ENCODE peak calls at places on chromosomes 3 and 15, in nine cellular contexts. One of them, this sample, is unnamed.

GRCh38 chr3:131386429-131386926 is 4.9 kb downstream of the NUDT16 start:
- DNase-seq in uterus: no peak
- DNase-seq in tibial artery: peak
- DNase-seq in kidney: peak
- DNase-seq in AG09319: no peak
- DNase-seq in RWPE1: no peak
- DNase-seq in neural progenitor cell: no peak
- DNase-seq in MCF 10A: no peak
- DNase-seq in hepatocyte: peak
- DNase-seq in this sample: no peak

GRCh38 chr3:27532931-27533607 is 48.9 kb upstream of the SLC4A7 start:
- DNase-seq in uterus: no peak
- DNase-seq in tibial artery: no peak
- DNase-seq in kidney: no peak
- DNase-seq in AG09319: no peak
- DNase-seq in RWPE1: peak
- DNase-seq in neural progenitor cell: peak
- DNase-seq in MCF 10A: no peak
- DNase-seq in hepatocyte: no peak
- DNase-seq in this sample: no peak

GRCh38 chr3:4507010-4507596 is 14.0 kb downstream of the ITPR1 start:
- DNase-seq in uterus: no peak
- DNase-seq in tibial artery: no peak
- DNase-seq in kidney: no peak
- DNase-seq in AG09319: no peak
- DNase-seq in RWPE1: no peak
- DNase-seq in neural progenitor cell: no peak
- DNase-seq in MCF 10A: no peak
- DNase-seq in hepatocyte: no peak
- DNase-seq in this sample: no peak

GRCh38 chr3:80696280-80696679 is 928.5 kb upstream of the ROBO1 start:
- DNase-seq in uterus: no peak
- DNase-seq in tibial artery: no peak
- DNase-seq in kidney: no peak
- DNase-seq in AG09319: no peak
- DNase-seq in RWPE1: peak
- DNase-seq in neural progenitor cell: no peak
- DNase-seq in MCF 10A: peak
- DNase-seq in hepatocyte: peak
- DNase-seq in this sample: no peak

GRCh38 chr3:44712455-44713075 is at the start of gene ZNF502:
- DNase-seq in uterus: peak
- DNase-seq in tibial artery: peak
- DNase-seq in kidney: peak
- DNase-seq in AG09319: peak
- DNase-seq in RWPE1: peak
- DNase-seq in neural progenitor cell: peak
- DNase-seq in MCF 10A: peak
- DNase-seq in hepatocyte: peak
- DNase-seq in this sample: no peak

GRCh38 chr15:51736646-51737537 is 563 bp downstream of the LYSMD2 start:
- DNase-seq in uterus: peak
- DNase-seq in tibial artery: peak
- DNase-seq in kidney: peak
- DNase-seq in AG09319: no peak
- DNase-seq in RWPE1: peak
- DNase-seq in neural progenitor cell: peak
- DNase-seq in MCF 10A: peak
- DNase-seq in hepatocyte: peak
- DNase-seq in this sample: peak

GRCh38 chr3:149894211-149894610 is 76.5 kb downstream of the PFN2 start:
- DNase-seq in uterus: no peak
- DNase-seq in tibial artery: no peak
- DNase-seq in kidney: no peak
- DNase-seq in AG09319: no peak
- DNase-seq in RWPE1: no peak
- DNase-seq in neural progenitor cell: no peak
- DNase-seq in MCF 10A: no peak
- DNase-seq in hepatocyte: no peak
- DNase-seq in this sample: no peak

GRCh38 chr3:158369279-158369678 is 201.7 kb upstream of the MLF1 start:
- DNase-seq in uterus: no peak
- DNase-seq in tibial artery: no peak
- DNase-seq in kidney: no peak
- DNase-seq in AG09319: no peak
- DNase-seq in RWPE1: no peak
- DNase-seq in neural progenitor cell: no peak
- DNase-seq in MCF 10A: no peak
- DNase-seq in hepatocyte: no peak
- DNase-seq in this sample: no peak

GRCh38 chr3:9111349-9112265 is 137.8 kb downstream of the SRGAP3 start:
- DNase-seq in uterus: peak
- DNase-seq in tibial artery: peak
- DNase-seq in kidney: no peak
- DNase-seq in AG09319: no peak
- DNase-seq in RWPE1: no peak
- DNase-seq in neural progenitor cell: no peak
- DNase-seq in MCF 10A: no peak
- DNase-seq in hepatocyte: no peak
- DNase-seq in this sample: no peak

GRCh38 chr15:71564217-71564616 is 246.1 kb upstream of the NR2E3 start:
- DNase-seq in uterus: no peak
- DNase-seq in tibial artery: no peak
- DNase-seq in kidney: no peak
- DNase-seq in AG09319: no peak
- DNase-seq in RWPE1: no peak
- DNase-seq in neural progenitor cell: no peak
- DNase-seq in MCF 10A: no peak
- DNase-seq in hepatocyte: no peak
- DNase-seq in this sample: no peak

GRCh38 chr15:76071816-76072215 is 12.0 kb downstream of the TMEM266 start:
- DNase-seq in uterus: no peak
- DNase-seq in tibial artery: no peak
- DNase-seq in kidney: no peak
- DNase-seq in AG09319: no peak
- DNase-seq in RWPE1: no peak
- DNase-seq in neural progenitor cell: no peak
- DNase-seq in MCF 10A: no peak
- DNase-seq in hepatocyte: peak
- DNase-seq in this sample: no peak

GRCh38 chr3:18670755-18671154 is 245.6 kb upstream of the SATB1 start:
- DNase-seq in uterus: no peak
- DNase-seq in tibial artery: no peak
- DNase-seq in kidney: no peak
- DNase-seq in AG09319: no peak
- DNase-seq in RWPE1: no peak
- DNase-seq in neural progenitor cell: no peak
- DNase-seq in MCF 10A: no peak
- DNase-seq in hepatocyte: no peak
- DNase-seq in this sample: no peak

GRCh38 chr15:84962975-84963374 is 18.7 kb upstream of the PDE8A start:
- DNase-seq in uterus: no peak
- DNase-seq in tibial artery: no peak
- DNase-seq in kidney: no peak
- DNase-seq in AG09319: no peak
- DNase-seq in RWPE1: no peak
- DNase-seq in neural progenitor cell: no peak
- DNase-seq in MCF 10A: no peak
- DNase-seq in hepatocyte: no peak
- DNase-seq in this sample: no peak

GRCh38 chr15:98743177-98743576 is 94.8 kb downstream of the IGF1R start:
- DNase-seq in uterus: no peak
- DNase-seq in tibial artery: no peak
- DNase-seq in kidney: no peak
- DNase-seq in AG09319: no peak
- DNase-seq in RWPE1: no peak
- DNase-seq in neural progenitor cell: no peak
- DNase-seq in MCF 10A: peak
- DNase-seq in hepatocyte: no peak
- DNase-seq in this sample: no peak

GRCh38 chr15:65806387-65806786 is 14.3 kb upstream of the DENND4A start:
- DNase-seq in uterus: no peak
- DNase-seq in tibial artery: no peak
- DNase-seq in kidney: no peak
- DNase-seq in AG09319: no peak
- DNase-seq in RWPE1: no peak
- DNase-seq in neural progenitor cell: no peak
- DNase-seq in MCF 10A: no peak
- DNase-seq in hepatocyte: no peak
- DNase-seq in this sample: no peak

GRCh38 chr3:190051643-190052042 is 69.1 kb downstream of the P3H2 start:
- DNase-seq in uterus: no peak
- DNase-seq in tibial artery: no peak
- DNase-seq in kidney: no peak
- DNase-seq in AG09319: no peak
- DNase-seq in RWPE1: no peak
- DNase-seq in neural progenitor cell: peak
- DNase-seq in MCF 10A: no peak
- DNase-seq in hepatocyte: no peak
- DNase-seq in this sample: no peak

GRCh38 chr3:53230041-53230621 is 25.7 kb downstream of the TKT start:
- DNase-seq in uterus: no peak
- DNase-seq in tibial artery: no peak
- DNase-seq in kidney: no peak
- DNase-seq in AG09319: no peak
- DNase-seq in RWPE1: no peak
- DNase-seq in neural progenitor cell: no peak
- DNase-seq in MCF 10A: no peak
- DNase-seq in hepatocyte: no peak
- DNase-seq in this sample: no peak
- TF ChIP-seq CTCF in uterus: no peak
- TF ChIP-seq CTCF in tibial artery: no peak
- TF ChIP-seq CTCF in kidney: no peak
- TF ChIP-seq CTCF in AG09319: no peak
- TF ChIP-seq CTCF in RWPE1: no peak
- TF ChIP-seq CTCF in neural progenitor cell: peak
- TF ChIP-seq CTCF in MCF 10A: no peak
- TF ChIP-seq CTCF in hepatocyte: no peak
- TF ChIP-seq CTCF in this sample: peak

GRCh38 chr3:11717768-11718581 is 74.3 kb upstream of the VGLL4 start:
- DNase-seq in uterus: no peak
- DNase-seq in tibial artery: no peak
- DNase-seq in kidney: no peak
- DNase-seq in AG09319: no peak
- DNase-seq in RWPE1: peak
- DNase-seq in neural progenitor cell: peak
- DNase-seq in MCF 10A: peak
- DNase-seq in hepatocyte: peak
- DNase-seq in this sample: no peak

GRCh38 chr3:11718582-11719405 is 75.1 kb upstream of the VGLL4 start:
- DNase-seq in uterus: peak
- DNase-seq in tibial artery: peak
- DNase-seq in kidney: peak
- DNase-seq in AG09319: no peak
- DNase-seq in RWPE1: peak
- DNase-seq in neural progenitor cell: peak
- DNase-seq in MCF 10A: peak
- DNase-seq in hepatocyte: peak
- DNase-seq in this sample: peak

GRCh38 chr3:11721114-11721440 is 77.4 kb upstream of the VGLL4 start:
- DNase-seq in uterus: no peak
- DNase-seq in tibial artery: no peak
- DNase-seq in kidney: no peak
- DNase-seq in AG09319: no peak
- DNase-seq in RWPE1: no peak
- DNase-seq in neural progenitor cell: peak
- DNase-seq in MCF 10A: no peak
- DNase-seq in hepatocyte: peak
- DNase-seq in this sample: no peak

GRCh38 chr3:11719406-11720219 is 75.9 kb upstream of the VGLL4 start:
- DNase-seq in uterus: peak
- DNase-seq in tibial artery: peak
- DNase-seq in kidney: peak
- DNase-seq in AG09319: no peak
- DNase-seq in RWPE1: peak
- DNase-seq in neural progenitor cell: peak
- DNase-seq in MCF 10A: peak
- DNase-seq in hepatocyte: peak
- DNase-seq in this sample: peak

GRCh38 chr3:11720220-11721113 is 76.8 kb upstream of the VGLL4 start:
- DNase-seq in uterus: peak
- DNase-seq in tibial artery: peak
- DNase-seq in kidney: peak
- DNase-seq in AG09319: peak
- DNase-seq in RWPE1: peak
- DNase-seq in neural progenitor cell: peak
- DNase-seq in MCF 10A: peak
- DNase-seq in hepatocyte: peak
- DNase-seq in this sample: peak
- TF ChIP-seq CTCF in uterus: no peak
- TF ChIP-seq CTCF in tibial artery: no peak
- TF ChIP-seq CTCF in kidney: no peak
- TF ChIP-seq CTCF in AG09319: no peak
- TF ChIP-seq CTCF in RWPE1: no peak
- TF ChIP-seq CTCF in neural progenitor cell: no peak
- TF ChIP-seq CTCF in MCF 10A: no peak
- TF ChIP-seq CTCF in hepatocyte: no peak
- TF ChIP-seq CTCF in this sample: no peak

DNA sequence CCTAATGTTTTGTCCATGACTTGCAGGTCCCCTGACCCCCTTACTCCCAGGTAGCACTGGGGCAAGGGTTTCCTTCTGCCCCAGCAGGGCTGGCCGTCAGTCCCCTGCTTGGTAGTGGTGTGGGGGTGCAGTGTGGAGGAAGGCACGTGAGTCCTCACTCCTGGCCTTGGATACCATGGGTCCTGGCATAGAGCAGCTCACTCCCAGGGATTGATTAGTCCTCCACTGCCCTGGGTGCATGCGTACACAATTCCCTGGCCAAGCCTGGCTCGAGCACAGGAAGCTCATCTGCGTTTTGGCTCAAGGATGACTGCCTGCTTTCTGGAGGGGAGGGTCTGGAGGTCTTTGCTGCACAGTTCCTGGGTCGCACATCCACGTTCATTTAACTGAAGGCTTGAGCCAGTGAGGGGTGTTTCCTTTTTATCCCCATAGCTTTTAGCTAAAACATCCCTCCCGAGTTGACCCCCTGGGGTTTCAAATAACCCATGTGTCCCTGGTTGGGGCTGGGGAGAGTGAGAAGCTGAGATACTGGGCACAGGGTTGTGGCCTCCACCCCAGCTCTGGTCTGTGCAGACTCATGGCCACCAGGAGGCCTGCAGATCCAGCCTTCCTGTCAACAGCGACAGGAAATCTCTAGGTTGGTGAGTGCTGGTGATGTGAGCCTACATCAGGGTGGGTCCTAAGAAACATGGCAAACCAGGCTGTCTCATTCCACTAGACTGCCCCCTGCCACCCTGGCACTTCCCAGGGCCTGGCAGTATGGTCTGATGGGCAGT is 11.5 kb downstream of the HEMK1 start:
- DNase-seq in uterus: no peak
- DNase-seq in tibial artery: no peak
- DNase-seq in kidney: no peak
- DNase-seq in AG09319: no peak
- DNase-seq in RWPE1: no peak
- DNase-seq in neural progenitor cell: no peak
- DNase-seq in MCF 10A: no peak
- DNase-seq in hepatocyte: no peak
- DNase-seq in this sample: no peak
- TF ChIP-seq CTCF in uterus: no peak
- TF ChIP-seq CTCF in tibial artery: no peak
- TF ChIP-seq CTCF in kidney: no peak
- TF ChIP-seq CTCF in AG09319: no peak
- TF ChIP-seq CTCF in RWPE1: no peak
- TF ChIP-seq CTCF in neural progenitor cell: no peak
- TF ChIP-seq CTCF in MCF 10A: no peak
- TF ChIP-seq CTCF in hepatocyte: no peak
- TF ChIP-seq CTCF in this sample: no peak

GRCh38 chr15:90545095-90545494 is 15.4 kb downstream of the CRTC3 start:
- DNase-seq in uterus: no peak
- DNase-seq in tibial artery: no peak
- DNase-seq in kidney: no peak
- DNase-seq in AG09319: no peak
- DNase-seq in RWPE1: no peak
- DNase-seq in neural progenitor cell: no peak
- DNase-seq in MCF 10A: no peak
- DNase-seq in hepatocyte: no peak
- DNase-seq in this sample: no peak
- TF ChIP-seq CTCF in uterus: no peak
- TF ChIP-seq CTCF in tibial artery: no peak
- TF ChIP-seq CTCF in kidney: no peak
- TF ChIP-seq CTCF in AG09319: no peak
- TF ChIP-seq CTCF in RWPE1: no peak
- TF ChIP-seq CTCF in neural progenitor cell: no peak
- TF ChIP-seq CTCF in MCF 10A: no peak
- TF ChIP-seq CTCF in hepatocyte: peak
- TF ChIP-seq CTCF in this sample: no peak

This sample was measured in progenitor cell of endocrine pancreas.